ENCODE peak calls at places on chromosomes 7 and 10, in four cellular contexts. One of them, this sample, is unnamed.

GRCh38 chr10:42899036-42899435 is 116.4 kb downstream of the BMS1 start:
- DNase-seq in IMR-90: no peak
- DNase-seq in right lobe of liver: no peak
- DNase-seq in right cardiac atrium: no peak
- DNase-seq in this sample: no peak

GRCh38 chr7:90771281-90771680 is 175.2 kb downstream of the CDK14 start:
- DNase-seq in IMR-90: peak
- DNase-seq in right lobe of liver: no peak
- DNase-seq in right cardiac atrium: no peak
- DNase-seq in this sample: no peak

GRCh38 chr10:114683162-114683561 is 25.1 kb upstream of the ABLIM1 start:
- DNase-seq in IMR-90: no peak
- DNase-seq in right lobe of liver: no peak
- DNase-seq in right cardiac atrium: no peak
- DNase-seq in this sample: no peak

GRCh38 chr10:14371616-14372015 is 40.9 kb upstream of the FRMD4A start:
- DNase-seq in IMR-90: no peak
- DNase-seq in right lobe of liver: no peak
- DNase-seq in right cardiac atrium: no peak
- DNase-seq in this sample: no peak

GRCh38 chr7:50564630-50565558 is at the start of gene DDC:
- DNase-seq in IMR-90: no peak
- DNase-seq in right lobe of liver: peak
- DNase-seq in right cardiac atrium: no peak
- DNase-seq in this sample: no peak

GRCh38 chr10:27258838-27259532 is 18.4 kb upstream of the ACBD5 start:
- DNase-seq in IMR-90: no peak
- DNase-seq in right lobe of liver: no peak
- DNase-seq in right cardiac atrium: peak
- DNase-seq in this sample: no peak

GRCh38 chr7:158027646-158028045 is 560.0 kb downstream of the PTPRN2 start:
- DNase-seq in IMR-90: no peak
- DNase-seq in right lobe of liver: no peak
- DNase-seq in right cardiac atrium: no peak
- DNase-seq in this sample: no peak

GRCh38 chr10:87066178-87066577 is 28.5 kb downstream of the GLUD1 start:
- DNase-seq in IMR-90: no peak
- DNase-seq in right lobe of liver: no peak
- DNase-seq in right cardiac atrium: no peak
- DNase-seq in this sample: no peak

GRCh38 chr10:44245601-44245938 is 139.3 kb downstream of the CXCL12 start:
- DNase-seq in IMR-90: peak
- DNase-seq in right lobe of liver: no peak
- DNase-seq in right cardiac atrium: no peak
- DNase-seq in this sample: no peak

GRCh38 chr10:18246967-18247366 is 106.7 kb downstream of the CACNB2 start:
- DNase-seq in IMR-90: no peak
- DNase-seq in right lobe of liver: no peak
- DNase-seq in right cardiac atrium: no peak
- DNase-seq in this sample: no peak

DNA sequence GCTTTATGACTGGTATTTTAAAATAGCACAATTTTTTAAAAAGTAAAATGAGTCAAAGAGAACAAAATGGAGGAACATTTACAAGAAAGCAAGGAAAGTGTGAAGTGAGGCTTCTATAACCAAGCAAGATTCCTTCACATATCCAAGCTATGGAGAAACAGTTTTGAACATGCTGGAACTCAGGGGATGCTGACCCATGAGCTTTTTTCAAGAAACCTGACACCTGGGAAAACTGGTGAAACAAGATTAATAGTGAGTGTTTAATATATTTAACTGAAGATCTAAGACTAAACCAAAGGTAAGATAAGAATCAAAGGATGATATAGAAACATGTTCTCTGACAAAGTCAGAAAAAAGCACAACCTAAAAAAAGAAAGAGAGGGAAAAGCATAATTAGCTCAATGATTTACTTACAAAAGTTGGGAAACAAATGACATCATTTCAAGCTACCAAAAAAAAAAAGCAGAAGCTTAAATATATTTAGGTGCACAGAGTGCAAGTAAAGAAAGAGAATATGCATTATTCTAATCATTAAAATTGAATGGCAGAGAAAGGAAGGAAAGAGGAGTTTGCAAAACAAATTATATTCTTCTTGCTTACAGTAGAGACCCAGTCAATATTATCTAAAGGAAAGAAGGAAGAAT is 24.9 kb downstream of the C7orf25 start:
- DNase-seq in IMR-90: no peak
- DNase-seq in right lobe of liver: no peak
- DNase-seq in right cardiac atrium: no peak
- DNase-seq in this sample: no peak
- H3K4me3 ChIP-seq in IMR-90: no peak
- H3K4me3 ChIP-seq in right lobe of liver: no peak
- H3K4me3 ChIP-seq in right cardiac atrium: no peak
- H3K4me3 ChIP-seq in this sample: peak

GRCh38 chr7:22802426-22802825 is 20.2 kb downstream of the TOMM7 start:
- DNase-seq in IMR-90: no peak
- DNase-seq in right lobe of liver: no peak
- DNase-seq in right cardiac atrium: no peak
- DNase-seq in this sample: no peak

GRCh38 chr7:22793593-22794462 is 28.8 kb downstream of the TOMM7 start:
- DNase-seq in IMR-90: peak
- DNase-seq in right lobe of liver: no peak
- DNase-seq in right cardiac atrium: no peak
- DNase-seq in this sample: no peak

GRCh38 chr7:22801907-22802306 is 20.7 kb downstream of the TOMM7 start:
- DNase-seq in IMR-90: no peak
- DNase-seq in right lobe of liver: no peak
- DNase-seq in right cardiac atrium: no peak
- DNase-seq in this sample: no peak

GRCh38 chr7:22805227-22805626 is 17.4 kb downstream of the TOMM7 start:
- DNase-seq in IMR-90: no peak
- DNase-seq in right lobe of liver: no peak
- DNase-seq in right cardiac atrium: no peak
- DNase-seq in this sample: no peak

GRCh38 chr7:22799633-22800032 is 23.0 kb downstream of the TOMM7 start:
- DNase-seq in IMR-90: peak
- DNase-seq in right lobe of liver: no peak
- DNase-seq in right cardiac atrium: no peak
- DNase-seq in this sample: no peak
- H3K27ac ChIP-seq in IMR-90: no peak
- H3K27ac ChIP-seq in right lobe of liver: no peak
- H3K27ac ChIP-seq in right cardiac atrium: no peak
- H3K27ac ChIP-seq in this sample: no peak

DNA sequence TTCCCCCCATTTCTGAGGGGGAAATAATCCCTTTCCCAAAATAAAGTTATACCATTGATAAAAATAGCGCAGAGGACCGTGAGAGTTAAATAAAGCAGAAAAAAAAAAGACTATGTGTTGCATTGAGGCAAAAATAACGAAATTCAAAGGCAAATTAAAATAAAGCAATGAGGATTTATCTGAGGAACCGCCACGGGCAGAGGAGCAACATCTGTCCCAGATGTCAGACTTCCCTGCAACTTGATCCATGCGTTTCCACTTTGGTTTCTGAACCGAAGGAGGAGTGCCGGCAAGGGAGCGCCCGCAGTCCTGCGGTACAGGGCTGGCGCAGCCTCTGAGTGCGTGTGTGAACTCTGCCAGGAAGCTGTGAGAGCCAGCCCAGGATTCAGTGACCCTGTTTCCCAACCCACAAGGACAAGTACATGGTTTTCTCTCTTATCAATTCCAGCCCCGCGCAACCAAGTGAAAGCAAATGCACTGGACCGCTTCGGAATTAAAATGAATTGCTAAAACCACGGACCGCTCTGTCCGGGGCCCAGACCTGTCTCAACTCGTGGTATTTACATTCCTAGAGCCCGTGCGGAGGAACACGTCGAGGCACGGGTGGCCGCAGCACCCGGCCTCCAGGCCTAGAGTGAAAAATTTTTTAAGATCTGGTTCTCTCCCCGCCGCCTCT is 291.7 kb upstream of the NFE2L3 start:
- DNase-seq in IMR-90: peak
- DNase-seq in right lobe of liver: no peak
- DNase-seq in right cardiac atrium: no peak
- DNase-seq in this sample: no peak
- H3K4me3 ChIP-seq in IMR-90: no peak
- H3K4me3 ChIP-seq in right lobe of liver: no peak
- H3K4me3 ChIP-seq in right cardiac atrium: no peak
- H3K4me3 ChIP-seq in this sample: no peak

DNA sequence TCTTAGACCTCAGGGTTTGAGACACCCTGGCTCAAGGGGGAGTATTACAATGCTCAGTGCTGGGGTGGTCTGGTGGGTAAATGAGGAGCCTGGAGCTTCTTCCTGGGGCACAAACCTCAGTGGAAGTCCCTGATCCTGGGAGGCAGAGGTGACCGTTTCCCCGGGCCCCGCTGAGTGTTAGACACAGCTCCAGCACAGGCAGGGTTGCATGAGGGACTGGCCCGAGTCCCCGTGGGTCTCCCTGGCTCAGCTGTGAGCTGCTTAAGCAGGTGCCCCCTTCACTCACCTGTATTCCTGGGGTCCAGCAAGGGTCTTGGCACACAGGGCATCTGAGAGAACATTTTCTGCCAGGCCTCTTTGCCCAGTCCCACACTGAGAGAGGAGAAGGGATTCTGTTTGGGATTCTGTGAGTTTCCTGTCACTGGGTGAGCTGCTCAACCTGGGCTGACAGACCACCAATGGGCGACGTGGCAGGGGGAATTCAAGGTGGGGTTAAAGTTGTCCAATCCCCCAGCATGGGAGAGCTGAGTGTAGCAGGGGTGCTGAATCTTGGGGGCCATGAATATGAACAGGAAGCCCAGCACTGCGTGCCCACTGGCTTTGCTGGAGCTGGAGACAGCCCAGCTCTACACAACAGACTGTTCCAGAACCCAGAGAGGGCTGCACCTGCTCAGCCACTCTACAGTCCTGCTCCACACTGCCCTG is 29.9 kb downstream of the DDIT4 start:
- DNase-seq in IMR-90: no peak
- DNase-seq in right lobe of liver: no peak
- DNase-seq in right cardiac atrium: peak
- DNase-seq in this sample: no peak
- H3K27ac ChIP-seq in IMR-90: no peak
- H3K27ac ChIP-seq in right lobe of liver: no peak
- H3K27ac ChIP-seq in right cardiac atrium: no peak
- H3K27ac ChIP-seq in this sample: peak

DNA sequence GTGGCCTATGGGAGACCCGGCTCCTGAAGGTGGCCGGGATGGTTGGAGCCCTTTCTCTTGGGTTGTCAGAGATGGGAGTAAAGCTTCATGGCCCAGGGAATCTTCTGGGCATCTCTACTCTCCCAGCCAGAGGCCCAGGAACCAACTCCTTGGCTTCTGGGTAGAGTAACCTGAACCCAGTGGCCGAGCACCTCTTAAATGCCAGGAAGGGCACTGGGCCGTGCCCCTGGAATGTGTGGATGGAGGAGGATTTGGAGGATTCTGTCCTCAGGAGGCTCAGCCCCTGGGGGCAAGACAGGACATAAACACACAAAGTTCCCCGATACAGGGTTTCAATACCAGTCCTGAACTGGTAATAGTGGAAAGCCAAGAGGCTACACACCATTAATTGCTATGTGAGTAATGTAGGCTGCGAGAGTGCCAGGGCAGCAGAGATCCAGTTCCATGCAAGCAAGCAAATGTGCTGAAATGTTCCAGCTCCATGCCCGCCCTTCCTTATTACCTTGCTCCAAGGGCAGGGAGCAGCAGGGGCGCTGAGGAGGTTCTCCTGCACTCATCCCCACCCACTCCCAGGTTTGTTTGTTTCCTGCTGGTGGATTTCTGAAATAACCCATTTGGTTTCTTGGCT is 1.2 kb downstream of the PALD1 start:
- DNase-seq in IMR-90: no peak
- DNase-seq in right lobe of liver: no peak
- DNase-seq in right cardiac atrium: no peak
- DNase-seq in this sample: no peak
- H3K4me3 ChIP-seq in IMR-90: no peak
- H3K4me3 ChIP-seq in right lobe of liver: peak
- H3K4me3 ChIP-seq in right cardiac atrium: peak
- H3K4me3 ChIP-seq in this sample: peak

GRCh38 chr7:2518101-2518500 is 1.5 kb upstream of the LFNG start:
- DNase-seq in IMR-90: no peak
- DNase-seq in right lobe of liver: no peak
- DNase-seq in right cardiac atrium: no peak
- DNase-seq in this sample: no peak

GRCh38 chr7:2519119-2519930 is at the start of gene LFNG:
- DNase-seq in IMR-90: peak
- DNase-seq in right lobe of liver: peak
- DNase-seq in right cardiac atrium: peak
- DNase-seq in this sample: peak

GRCh38 chr7:2520131-2520807 is 695 bp downstream of the LFNG start:
- DNase-seq in IMR-90: no peak
- DNase-seq in right lobe of liver: no peak
- DNase-seq in right cardiac atrium: no peak
- DNase-seq in this sample: peak

GRCh38 chr7:2517678-2518077 is 1.9 kb upstream of the LFNG start:
- DNase-seq in IMR-90: peak
- DNase-seq in right lobe of liver: no peak
- DNase-seq in right cardiac atrium: no peak
- DNase-seq in this sample: no peak

DNA sequence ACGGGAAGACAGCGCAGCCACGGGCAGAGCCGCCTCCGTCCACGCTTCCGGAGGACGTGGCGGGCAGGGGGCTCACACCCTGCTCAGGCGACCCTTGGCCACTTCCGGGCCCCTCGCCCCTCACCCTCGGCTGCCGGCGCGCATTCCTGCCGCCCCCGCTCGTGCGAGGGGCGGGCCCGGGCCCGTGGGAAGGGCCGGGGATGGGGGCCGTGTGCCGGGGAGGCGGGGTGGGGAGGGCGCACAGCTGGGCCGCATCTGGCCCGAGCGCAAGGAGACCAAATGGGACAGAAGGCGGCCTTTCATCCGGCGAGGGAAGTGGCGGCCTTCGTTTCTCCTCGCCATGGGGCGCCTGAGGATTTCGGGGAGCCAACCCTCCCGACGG is 846 bp upstream of the LFNG start:
- DNase-seq in IMR-90: no peak
- DNase-seq in right lobe of liver: no peak
- DNase-seq in right cardiac atrium: no peak
- DNase-seq in this sample: no peak
- H3K27ac ChIP-seq in IMR-90: no peak
- H3K27ac ChIP-seq in right lobe of liver: no peak
- H3K27ac ChIP-seq in right cardiac atrium: no peak
- H3K27ac ChIP-seq in this sample: peak

DNA sequence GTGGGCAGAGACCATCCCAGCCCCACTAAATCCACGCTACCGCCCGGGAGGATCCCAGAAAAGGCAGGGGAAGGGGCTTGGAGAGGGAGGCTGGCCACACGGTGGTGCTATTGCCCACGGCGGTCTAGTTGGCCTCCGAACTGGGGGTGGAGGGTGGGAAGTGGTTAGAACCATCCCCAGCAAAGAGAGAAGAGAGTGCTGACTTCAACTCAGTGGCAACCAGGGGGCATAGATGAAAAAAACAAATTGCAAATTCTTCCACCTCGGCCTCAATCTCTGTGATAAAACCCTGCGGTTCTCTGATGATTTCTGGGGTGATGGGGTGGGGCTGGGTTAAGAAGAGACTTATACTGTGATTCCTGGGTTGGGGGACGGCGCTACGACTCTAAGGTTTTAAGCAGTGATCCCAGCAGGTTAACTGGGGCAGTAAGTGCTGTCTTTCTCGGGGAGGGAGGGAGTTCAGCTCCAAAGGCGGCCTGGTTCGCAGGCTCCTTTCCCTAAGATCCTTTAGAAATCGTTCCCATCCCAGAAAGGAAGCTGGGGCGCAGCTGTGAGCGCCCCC is 154.5 kb upstream of the LYZL2 start:
- DNase-seq in IMR-90: peak
- DNase-seq in right lobe of liver: peak
- DNase-seq in right cardiac atrium: peak
- DNase-seq in this sample: peak
- H3K4me3 ChIP-seq in IMR-90: peak
- H3K4me3 ChIP-seq in right lobe of liver: peak
- H3K4me3 ChIP-seq in right cardiac atrium: peak
- H3K4me3 ChIP-seq in this sample: peak

This sample was measured in lower lobe of right lung.